ENCODE peak calls at places on chromosome 14, in seven cellular contexts. One of them, this sample, is unnamed.

GRCh38 chr14:55198749-55199148 is 7.4 kb upstream of the DLGAP5 start:
- DNase-seq in GM10248: no peak
- DNase-seq in KG1: no peak
- DNase-seq in NCI-H1092 treated with DMSO at 0.1 percent for 48 hours: no peak
- DNase-seq in iPS-NIHi11: no peak
- DNase-seq in CD8-positive, alpha-beta T cell: no peak
- DNase-seq in DMS53: no peak
- DNase-seq in this sample: no peak

GRCh38 chr14:50233335-50234250 is 2.2 kb upstream of the SOS2 start:
- DNase-seq in iPS-NIHi11: no peak
- DNase-seq in CD8-positive, alpha-beta T cell: no peak
- DNase-seq in GM10248: no peak
- DNase-seq in NCI-H1092 treated with DMSO at 0.1 percent for 48 hours: no peak
- DNase-seq in DMS53: peak; percentile 67
- DNase-seq in KG1: no peak
- DNase-seq in this sample: no peak

GRCh38 chr14:59344711-59345455 is 120.3 kb downstream of the GPR135 start:
- DNase-seq in NCI-H1092 treated with DMSO at 0.1 percent for 48 hours: no peak
- DNase-seq in KG1: no peak
- DNase-seq in GM10248: no peak
- DNase-seq in DMS53: no peak
- DNase-seq in iPS-NIHi11: no peak
- DNase-seq in CD8-positive, alpha-beta T cell: no peak
- DNase-seq in this sample: no peak

GRCh38 chr14:100067971-100068959 is 3.0 kb downstream of the EVL start:
- DNase-seq in GM10248: peak; percentile 32
- DNase-seq in KG1: peak; percentile 85
- DNase-seq in DMS53: no peak
- DNase-seq in NCI-H1092 treated with DMSO at 0.1 percent for 48 hours: no peak
- DNase-seq in CD8-positive, alpha-beta T cell: peak; percentile 96
- DNase-seq in iPS-NIHi11: no peak
- DNase-seq in this sample: peak; percentile 92

GRCh38 chr14:101112351-101113107 is 209.0 kb upstream of the RTL1 start:
- DNase-seq in GM10248: no peak
- DNase-seq in NCI-H1092 treated with DMSO at 0.1 percent for 48 hours: no peak
- DNase-seq in CD8-positive, alpha-beta T cell: no peak
- DNase-seq in KG1: no peak
- DNase-seq in iPS-NIHi11: no peak
- DNase-seq in DMS53: no peak
- DNase-seq in this sample: no peak

GRCh38 chr14:41586237-41586636 is 20.4 kb upstream of the LRFN5 start:
- DNase-seq in KG1: no peak
- DNase-seq in CD8-positive, alpha-beta T cell: no peak
- DNase-seq in NCI-H1092 treated with DMSO at 0.1 percent for 48 hours: peak; percentile 27
- DNase-seq in iPS-NIHi11: no peak
- DNase-seq in GM10248: no peak
- DNase-seq in DMS53: peak; percentile 4
- DNase-seq in this sample: no peak

GRCh38 chr14:106562451-106562850 is 1036.1 kb downstream of the TMEM121 start:
- DNase-seq in NCI-H1092 treated with DMSO at 0.1 percent for 48 hours: no peak
- DNase-seq in CD8-positive, alpha-beta T cell: no peak
- DNase-seq in KG1: no peak
- DNase-seq in iPS-NIHi11: no peak
- DNase-seq in DMS53: no peak
- DNase-seq in GM10248: no peak
- DNase-seq in this sample: no peak

GRCh38 chr14:40574780-40575179 is 1031.9 kb upstream of the LRFN5 start:
- DNase-seq in KG1: no peak
- DNase-seq in GM10248: no peak
- DNase-seq in NCI-H1092 treated with DMSO at 0.1 percent for 48 hours: no peak
- DNase-seq in CD8-positive, alpha-beta T cell: no peak
- DNase-seq in DMS53: peak; percentile 26
- DNase-seq in iPS-NIHi11: no peak
- DNase-seq in this sample: no peak

GRCh38 chr14:66842911-66843572 is 335.1 kb downstream of the GPHN start:
- DNase-seq in DMS53: no peak
- DNase-seq in iPS-NIHi11: no peak
- DNase-seq in KG1: no peak
- DNase-seq in GM10248: no peak
- DNase-seq in NCI-H1092 treated with DMSO at 0.1 percent for 48 hours: no peak
- DNase-seq in CD8-positive, alpha-beta T cell: no peak
- DNase-seq in this sample: no peak

GRCh38 chr14:103862393-103862782 is 15.0 kb upstream of the PPP1R13B start:
- DNase-seq in GM10248: no peak
- DNase-seq in iPS-NIHi11: no peak
- DNase-seq in NCI-H1092 treated with DMSO at 0.1 percent for 48 hours: no peak
- DNase-seq in DMS53: peak; percentile 20
- DNase-seq in CD8-positive, alpha-beta T cell: no peak
- DNase-seq in KG1: no peak
- DNase-seq in this sample: no peak

GRCh38 chr14:103545915-103546650 is 16.4 kb downstream of the BAG5 start:
- DNase-seq in GM10248: no peak
- DNase-seq in NCI-H1092 treated with DMSO at 0.1 percent for 48 hours: no peak
- DNase-seq in KG1: no peak
- DNase-seq in iPS-NIHi11: no peak
- DNase-seq in CD8-positive, alpha-beta T cell: no peak
- DNase-seq in DMS53: no peak
- DNase-seq in this sample: no peak

GRCh38 chr14:29123017-29123416 is 356.4 kb downstream of the FOXG1 start:
- DNase-seq in DMS53: no peak
- DNase-seq in iPS-NIHi11: no peak
- DNase-seq in NCI-H1092 treated with DMSO at 0.1 percent for 48 hours: no peak
- DNase-seq in CD8-positive, alpha-beta T cell: no peak
- DNase-seq in KG1: no peak
- DNase-seq in GM10248: no peak
- DNase-seq in this sample: no peak

GRCh38 chr14:59464651-59465569 is at the start of gene GPR135:
- DNase-seq in GM10248: peak; percentile 80
- DNase-seq in KG1: no peak
- DNase-seq in CD8-positive, alpha-beta T cell: peak; percentile 60
- DNase-seq in DMS53: peak; percentile 83
- DNase-seq in NCI-H1092 treated with DMSO at 0.1 percent for 48 hours: peak; percentile 76
- DNase-seq in iPS-NIHi11: peak; percentile 83
- DNase-seq in this sample: no peak

GRCh38 chr14:68285421-68286179 is 466.0 kb downstream of the RAD51B start:
- DNase-seq in CD8-positive, alpha-beta T cell: peak; percentile 62
- DNase-seq in iPS-NIHi11: no peak
- DNase-seq in GM10248: no peak
- DNase-seq in DMS53: no peak
- DNase-seq in KG1: no peak
- DNase-seq in NCI-H1092 treated with DMSO at 0.1 percent for 48 hours: no peak
- DNase-seq in this sample: no peak

GRCh38 chr14:75339059-75339458 is 60.4 kb downstream of the FOS start:
- DNase-seq in iPS-NIHi11: no peak
- DNase-seq in DMS53: no peak
- DNase-seq in CD8-positive, alpha-beta T cell: no peak
- DNase-seq in GM10248: no peak
- DNase-seq in NCI-H1092 treated with DMSO at 0.1 percent for 48 hours: no peak
- DNase-seq in KG1: no peak
- DNase-seq in this sample: peak; percentile 18

GRCh38 chr14:100389497-100390104 is 66.5 kb downstream of the SLC25A47 start:
- DNase-seq in CD8-positive, alpha-beta T cell: no peak
- DNase-seq in iPS-NIHi11: no peak
- DNase-seq in KG1: no peak
- DNase-seq in GM10248: no peak
- DNase-seq in NCI-H1092 treated with DMSO at 0.1 percent for 48 hours: no peak
- DNase-seq in DMS53: no peak
- DNase-seq in this sample: no peak

GRCh38 chr14:38749936-38750335 is 353.1 kb downstream of the SEC23A start:
- DNase-seq in GM10248: no peak
- DNase-seq in NCI-H1092 treated with DMSO at 0.1 percent for 48 hours: no peak
- DNase-seq in CD8-positive, alpha-beta T cell: no peak
- DNase-seq in KG1: no peak
- DNase-seq in iPS-NIHi11: no peak
- DNase-seq in DMS53: no peak
- DNase-seq in this sample: no peak

GRCh38 chr14:103808403-103809001 is 38.9 kb downstream of the PPP1R13B start:
- DNase-seq in GM10248: peak; percentile 62
- DNase-seq in KG1: peak; percentile 42
- DNase-seq in DMS53: peak; percentile 83
- DNase-seq in NCI-H1092 treated with DMSO at 0.1 percent for 48 hours: peak; percentile 50
- DNase-seq in iPS-NIHi11: peak; percentile 74
- DNase-seq in CD8-positive, alpha-beta T cell: peak; percentile 68
- DNase-seq in this sample: peak; percentile 57

GRCh38 chr14:95200404-95200803 is 43.1 kb upstream of the DICER1 start:
- DNase-seq in CD8-positive, alpha-beta T cell: no peak
- DNase-seq in NCI-H1092 treated with DMSO at 0.1 percent for 48 hours: peak; percentile 88
- DNase-seq in KG1: no peak
- DNase-seq in iPS-NIHi11: no peak
- DNase-seq in DMS53: peak; percentile 80
- DNase-seq in GM10248: no peak
- DNase-seq in this sample: no peak

GRCh38 chr14:50452979-50453705 is 56.5 kb upstream of the CDKL1 start:
- DNase-seq in iPS-NIHi11: no peak
- DNase-seq in DMS53: peak; percentile 8
- DNase-seq in KG1: no peak
- DNase-seq in GM10248: no peak
- DNase-seq in CD8-positive, alpha-beta T cell: no peak
- DNase-seq in NCI-H1092 treated with DMSO at 0.1 percent for 48 hours: no peak
- DNase-seq in this sample: peak; percentile 97

GRCh38 chr14:95498622-95499353 is 17.7 kb downstream of the SYNE3 start:
- DNase-seq in KG1: no peak
- DNase-seq in iPS-NIHi11: no peak
- DNase-seq in CD8-positive, alpha-beta T cell: no peak
- DNase-seq in DMS53: no peak
- DNase-seq in NCI-H1092 treated with DMSO at 0.1 percent for 48 hours: peak; percentile 65
- DNase-seq in GM10248: no peak
- DNase-seq in this sample: no peak

GRCh38 chr14:100019156-100019882 is 45.9 kb upstream of the EVL start:
- DNase-seq in CD8-positive, alpha-beta T cell: no peak
- DNase-seq in DMS53: no peak
- DNase-seq in NCI-H1092 treated with DMSO at 0.1 percent for 48 hours: no peak
- DNase-seq in iPS-NIHi11: no peak
- DNase-seq in KG1: no peak
- DNase-seq in GM10248: no peak
- DNase-seq in this sample: no peak

GRCh38 chr14:89908712-89909450 is 45.6 kb downstream of the EFCAB11 start:
- DNase-seq in GM10248: no peak
- DNase-seq in iPS-NIHi11: no peak
- DNase-seq in KG1: no peak
- DNase-seq in NCI-H1092 treated with DMSO at 0.1 percent for 48 hours: no peak
- DNase-seq in CD8-positive, alpha-beta T cell: no peak
- DNase-seq in DMS53: no peak
- DNase-seq in this sample: no peak

GRCh38 chr14:22978873-22979671 is 3.3 kb downstream of the AJUBA start:
- DNase-seq in NCI-H1092 treated with DMSO at 0.1 percent for 48 hours: no peak
- DNase-seq in iPS-NIHi11: no peak
- DNase-seq in KG1: no peak
- DNase-seq in GM10248: no peak
- DNase-seq in DMS53: no peak
- DNase-seq in CD8-positive, alpha-beta T cell: no peak
- DNase-seq in this sample: peak; percentile 96

GRCh38 chr14:104604461-104605449 is at the start of gene TMEM179:
- DNase-seq in KG1: no peak
- DNase-seq in DMS53: peak; percentile 73
- DNase-seq in iPS-NIHi11: peak; percentile 99
- DNase-seq in NCI-H1092 treated with DMSO at 0.1 percent for 48 hours: peak; percentile 64
- DNase-seq in GM10248: peak; percentile 41
- DNase-seq in CD8-positive, alpha-beta T cell: no peak
- DNase-seq in this sample: no peak

GRCh38 chr14:31559939-31560338 is 1.3 kb upstream of the NUBPL start:
- DNase-seq in CD8-positive, alpha-beta T cell: no peak
- DNase-seq in NCI-H1092 treated with DMSO at 0.1 percent for 48 hours: no peak
- DNase-seq in KG1: no peak
- DNase-seq in DMS53: no peak
- DNase-seq in iPS-NIHi11: no peak
- DNase-seq in GM10248: no peak
- DNase-seq in this sample: no peak

GRCh38 chr14:94540031-94540794 is 21.0 kb upstream of the SERPINA4 start:
- DNase-seq in NCI-H1092 treated with DMSO at 0.1 percent for 48 hours: no peak
- DNase-seq in KG1: no peak
- DNase-seq in CD8-positive, alpha-beta T cell: no peak
- DNase-seq in GM10248: no peak
- DNase-seq in DMS53: no peak
- DNase-seq in iPS-NIHi11: no peak
- DNase-seq in this sample: no peak

GRCh38 chr14:33589334-33589733 is 361.5 kb downstream of the EGLN3 start:
- DNase-seq in NCI-H1092 treated with DMSO at 0.1 percent for 48 hours: no peak
- DNase-seq in iPS-NIHi11: no peak
- DNase-seq in CD8-positive, alpha-beta T cell: no peak
- DNase-seq in GM10248: no peak
- DNase-seq in KG1: no peak
- DNase-seq in DMS53: peak; percentile 21
- DNase-seq in this sample: peak; percentile 99

GRCh38 chr14:99579903-99580570 is 24.0 kb downstream of the CCDC85C start:
- DNase-seq in DMS53: peak; percentile 19
- DNase-seq in CD8-positive, alpha-beta T cell: no peak
- DNase-seq in iPS-NIHi11: peak; percentile 84
- DNase-seq in KG1: no peak
- DNase-seq in NCI-H1092 treated with DMSO at 0.1 percent for 48 hours: no peak
- DNase-seq in GM10248: no peak
- DNase-seq in this sample: peak; percentile 92

GRCh38 chr14:35046751-35047536 is 872 bp downstream of the FAM177A1 start:
- DNase-seq in DMS53: peak; percentile 60
- DNase-seq in NCI-H1092 treated with DMSO at 0.1 percent for 48 hours: peak; percentile 65
- DNase-seq in KG1: peak; percentile 44
- DNase-seq in GM10248: peak; percentile 52
- DNase-seq in iPS-NIHi11: no peak
- DNase-seq in CD8-positive, alpha-beta T cell: no peak
- DNase-seq in this sample: peak; percentile 50

GRCh38 chr14:98919431-98919830 is 352.6 kb downstream of the BCL11B start:
- DNase-seq in NCI-H1092 treated with DMSO at 0.1 percent for 48 hours: no peak
- DNase-seq in KG1: no peak
- DNase-seq in CD8-positive, alpha-beta T cell: no peak
- DNase-seq in GM10248: no peak
- DNase-seq in iPS-NIHi11: no peak
- DNase-seq in DMS53: no peak
- DNase-seq in this sample: no peak

GRCh38 chr14:72544615-72545387 is 349.1 kb downstream of the DPF3 start:
- DNase-seq in DMS53: no peak
- DNase-seq in NCI-H1092 treated with DMSO at 0.1 percent for 48 hours: no peak
- DNase-seq in KG1: no peak
- DNase-seq in iPS-NIHi11: peak; percentile 78
- DNase-seq in CD8-positive, alpha-beta T cell: no peak
- DNase-seq in GM10248: no peak
- DNase-seq in this sample: no peak

GRCh38 chr14:68238956-68239355 is 419.4 kb downstream of the RAD51B start:
- DNase-seq in iPS-NIHi11: no peak
- DNase-seq in CD8-positive, alpha-beta T cell: no peak
- DNase-seq in KG1: no peak
- DNase-seq in DMS53: no peak
- DNase-seq in NCI-H1092 treated with DMSO at 0.1 percent for 48 hours: no peak
- DNase-seq in GM10248: no peak
- DNase-seq in this sample: no peak

GRCh38 chr14:24398943-24399801 is at the start of gene NYNRIN:
- DNase-seq in iPS-NIHi11: peak; percentile 87
- DNase-seq in DMS53: peak; percentile 57
- DNase-seq in CD8-positive, alpha-beta T cell: peak; percentile 32
- DNase-seq in NCI-H1092 treated with DMSO at 0.1 percent for 48 hours: peak; percentile 33
- DNase-seq in KG1: peak; percentile 28
- DNase-seq in GM10248: no peak
- DNase-seq in this sample: no peak

This sample was measured in bronchial epithelial cell.